ENCODE peak calls at places on chromosome 22, in six cellular contexts. One of them, this sample, is unnamed.

GRCh38 chr22:20647586-20648305 is 126.2 kb upstream of the SERPIND1 start:
- DNase-seq in adrenal gland: no peak
- DNase-seq in hepatocyte: no peak
- DNase-seq in uterus: no peak
- DNase-seq in HL-60: no peak
- DNase-seq in stomach: no peak
- DNase-seq in this sample: no peak

GRCh38 chr22:30078320-30079311 is 1.6 kb upstream of the HORMAD2 start:
- DNase-seq in HL-60: no peak
- DNase-seq in adrenal gland: no peak
- DNase-seq in uterus: no peak
- DNase-seq in stomach: no peak
- DNase-seq in hepatocyte: peak; percentile 10
- DNase-seq in this sample: peak; percentile 47

GRCh38 chr22:46031066-46031465 is 54.1 kb upstream of the WNT7B start:
- DNase-seq in stomach: no peak
- DNase-seq in adrenal gland: peak; percentile 16
- DNase-seq in hepatocyte: no peak
- DNase-seq in uterus: peak; percentile 17
- DNase-seq in HL-60: no peak
- DNase-seq in this sample: no peak

GRCh38 chr22:23270212-23270733 is 90.0 kb downstream of the BCR start:
- DNase-seq in hepatocyte: no peak
- DNase-seq in HL-60: no peak
- DNase-seq in adrenal gland: no peak
- DNase-seq in stomach: no peak
- DNase-seq in uterus: no peak
- DNase-seq in this sample: no peak

GRCh38 chr22:44848296-44848741 is 95.9 kb downstream of the ARHGAP8 start:
- DNase-seq in uterus: no peak
- DNase-seq in HL-60: no peak
- DNase-seq in stomach: no peak
- DNase-seq in adrenal gland: no peak
- DNase-seq in hepatocyte: no peak
- DNase-seq in this sample: no peak

GRCh38 chr22:17117890-17118289 is 3.3 kb downstream of the TMEM121B start:
- DNase-seq in hepatocyte: no peak
- DNase-seq in stomach: no peak
- DNase-seq in uterus: no peak
- DNase-seq in adrenal gland: no peak
- DNase-seq in HL-60: no peak
- DNase-seq in this sample: no peak

GRCh38 chr22:45351956-45352355 is 42.2 kb downstream of the FAM118A start:
- DNase-seq in uterus: no peak
- DNase-seq in stomach: no peak
- DNase-seq in adrenal gland: no peak
- DNase-seq in hepatocyte: no peak
- DNase-seq in HL-60: no peak
- DNase-seq in this sample: no peak

GRCh38 chr22:24184057-24184798 is 2.9 kb downstream of the SUSD2 start:
- DNase-seq in HL-60: no peak
- DNase-seq in hepatocyte: no peak
- DNase-seq in uterus: no peak
- DNase-seq in stomach: no peak
- DNase-seq in adrenal gland: no peak
- DNase-seq in this sample: no peak

GRCh38 chr22:40597541-40598453 is 38.7 kb downstream of the MRTFA start:
- DNase-seq in stomach: peak; percentile 29
- DNase-seq in adrenal gland: no peak
- DNase-seq in HL-60: no peak
- DNase-seq in uterus: no peak
- DNase-seq in hepatocyte: no peak
- DNase-seq in this sample: no peak

GRCh38 chr22:29259253-29259899 is 8.4 kb downstream of the RHBDD3 start:
- DNase-seq in hepatocyte: no peak
- DNase-seq in HL-60: no peak
- DNase-seq in uterus: no peak
- DNase-seq in stomach: no peak
- DNase-seq in adrenal gland: no peak
- DNase-seq in this sample: no peak

GRCh38 chr22:45101828-45102227 is 61.9 kb upstream of the NUP50 start:
- DNase-seq in stomach: peak; percentile 53
- DNase-seq in uterus: peak; percentile 34
- DNase-seq in adrenal gland: peak; percentile 80
- DNase-seq in hepatocyte: peak; percentile 69
- DNase-seq in HL-60: peak; percentile 35
- DNase-seq in this sample: peak; percentile 51

GRCh38 chr22:25362215-25362882 is 142.9 kb downstream of the CRYBB2 start:
- DNase-seq in adrenal gland: peak; percentile 51
- DNase-seq in hepatocyte: peak; percentile 74
- DNase-seq in HL-60: peak; percentile 37
- DNase-seq in uterus: peak; percentile 33
- DNase-seq in stomach: peak; percentile 71
- DNase-seq in this sample: peak; percentile 74

GRCh38 chr22:18103527-18104269 is 6.9 kb upstream of the TUBA8 start:
- DNase-seq in hepatocyte: no peak
- DNase-seq in stomach: no peak
- DNase-seq in uterus: no peak
- DNase-seq in adrenal gland: no peak
- DNase-seq in HL-60: no peak
- DNase-seq in this sample: no peak

GRCh38 chr22:29339381-29340235 is 24.1 kb upstream of the RASL10A start:
- DNase-seq in adrenal gland: no peak
- DNase-seq in stomach: no peak
- DNase-seq in HL-60: no peak
- DNase-seq in uterus: no peak
- DNase-seq in hepatocyte: no peak
- DNase-seq in this sample: no peak

GRCh38 chr22:39287076-39287743 is 32.2 kb downstream of the RPL3 start:
- DNase-seq in hepatocyte: no peak
- DNase-seq in adrenal gland: peak; percentile 51
- DNase-seq in uterus: no peak
- DNase-seq in HL-60: peak; percentile 36
- DNase-seq in stomach: no peak
- DNase-seq in this sample: no peak
- H3K27ac ChIP-seq in hepatocyte: no peak overlapping the region
- H3K27ac ChIP-seq in adrenal gland: peak overlapping the region; percentile 64
- H3K27ac ChIP-seq in uterus: no peak overlapping the region
- H3K27ac ChIP-seq in HL-60: peak overlapping the region; percentile 59
- H3K27ac ChIP-seq in stomach: no peak overlapping the region
- H3K27ac ChIP-seq in this sample: no peak overlapping the region

DNA sequence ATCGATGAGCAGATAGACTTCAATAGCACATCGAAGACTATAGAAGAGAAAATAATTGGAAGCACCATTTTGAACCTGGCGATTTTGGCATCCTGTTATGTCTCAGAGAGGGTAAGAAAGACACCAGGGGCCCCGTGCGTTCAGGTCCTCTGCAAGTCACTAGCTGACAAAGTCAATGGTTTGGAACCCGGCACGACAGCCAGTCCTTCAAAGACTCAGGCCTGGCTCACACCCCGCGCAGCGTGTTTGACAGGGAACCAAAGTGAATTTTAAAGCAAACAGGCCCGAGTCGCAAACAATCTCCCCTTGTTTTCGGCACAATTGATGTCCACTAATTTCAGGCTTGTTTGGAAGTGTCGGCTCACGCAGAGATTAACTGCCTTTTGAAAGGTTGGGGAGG is 716.6 kb downstream of the BRD1 start:
- DNase-seq in hepatocyte: no peak
- DNase-seq in uterus: no peak
- DNase-seq in HL-60: no peak
- DNase-seq in adrenal gland: no peak
- DNase-seq in stomach: no peak
- DNase-seq in this sample: no peak
- TF ChIP-seq CTCF in hepatocyte: no peak
- TF ChIP-seq CTCF in uterus: no peak
- TF ChIP-seq CTCF in HL-60: no peak
- TF ChIP-seq CTCF in adrenal gland: no peak
- TF ChIP-seq CTCF in stomach: no peak
- TF ChIP-seq CTCF in this sample: no peak

DNA sequence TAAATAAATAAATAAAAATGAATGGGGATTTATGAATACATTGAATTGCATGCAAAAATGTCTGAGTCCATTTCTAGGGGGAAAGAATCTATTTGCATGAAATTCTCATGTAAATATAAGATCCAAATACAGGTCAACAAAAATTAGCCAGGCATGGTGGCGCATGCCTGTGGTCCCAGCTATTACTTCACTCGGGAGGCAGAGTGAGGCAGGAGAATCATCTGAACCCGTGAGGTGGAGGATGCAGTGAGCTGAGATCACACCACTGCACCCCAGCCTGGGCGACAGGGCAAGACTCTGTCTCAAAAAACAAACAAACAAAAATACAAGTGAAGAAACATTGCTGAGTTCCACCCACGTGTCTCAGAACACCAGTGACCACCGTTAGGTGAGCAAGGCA is 17.4 kb downstream of the PACSIN2 start:
- DNase-seq in uterus: no peak
- DNase-seq in hepatocyte: no peak
- DNase-seq in HL-60: no peak
- DNase-seq in adrenal gland: no peak
- DNase-seq in stomach: no peak
- DNase-seq in this sample: no peak
- H3K27ac ChIP-seq in uterus: peak overlapping the region; percentile 69
- H3K27ac ChIP-seq in hepatocyte: peak overlapping the region; percentile 37
- H3K27ac ChIP-seq in HL-60: peak overlapping the region; percentile 91
- H3K27ac ChIP-seq in adrenal gland: peak overlapping the region; percentile 82
- H3K27ac ChIP-seq in stomach: peak overlapping the region; percentile 93
- H3K27ac ChIP-seq in this sample: no peak overlapping the region

GRCh38 chr22:39422101-39422500 is 22.5 kb downstream of the TAB1 start:
- DNase-seq in adrenal gland: no peak
- DNase-seq in stomach: no peak
- DNase-seq in hepatocyte: no peak
- DNase-seq in HL-60: no peak
- DNase-seq in uterus: no peak
- DNase-seq in this sample: no peak

GRCh38 chr22:39423976-39424375 is 24.4 kb downstream of the TAB1 start:
- DNase-seq in stomach: no peak
- DNase-seq in HL-60: no peak
- DNase-seq in hepatocyte: no peak
- DNase-seq in adrenal gland: no peak
- DNase-seq in uterus: no peak
- DNase-seq in this sample: no peak

GRCh38 chr22:39419911-39420310 is 20.3 kb downstream of the TAB1 start:
- DNase-seq in stomach: no peak
- DNase-seq in hepatocyte: no peak
- DNase-seq in adrenal gland: no peak
- DNase-seq in HL-60: no peak
- DNase-seq in uterus: no peak
- DNase-seq in this sample: no peak

GRCh38 chr22:39421691-39422090 is 22.1 kb downstream of the TAB1 start:
- DNase-seq in uterus: no peak
- DNase-seq in stomach: no peak
- DNase-seq in HL-60: no peak
- DNase-seq in hepatocyte: peak; percentile 2
- DNase-seq in adrenal gland: no peak
- DNase-seq in this sample: no peak

DNA sequence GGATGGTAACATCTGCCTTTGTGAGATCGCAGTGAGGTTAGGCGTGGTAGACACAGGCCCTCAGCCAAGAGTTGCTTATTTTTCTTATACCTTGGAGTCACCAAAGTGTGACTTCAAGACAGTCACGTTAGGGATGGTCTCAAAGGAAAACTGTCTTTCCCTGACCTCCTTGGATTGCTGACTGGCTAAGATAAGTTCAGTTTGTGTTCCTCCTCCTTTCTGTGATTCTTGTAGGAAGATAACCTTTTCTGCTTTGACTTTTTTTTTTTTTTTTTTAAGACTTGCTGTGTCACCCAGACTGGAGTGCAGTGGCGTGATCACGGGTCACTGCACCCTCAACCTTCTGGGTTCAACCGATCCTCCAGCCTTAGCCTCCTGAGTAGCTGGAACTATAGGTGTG is 23.1 kb downstream of the TAB1 start:
- DNase-seq in hepatocyte: no peak
- DNase-seq in adrenal gland: no peak
- DNase-seq in uterus: no peak
- DNase-seq in HL-60: no peak
- DNase-seq in stomach: no peak
- DNase-seq in this sample: no peak
- TF ChIP-seq CTCF in hepatocyte: no peak
- TF ChIP-seq CTCF in adrenal gland: no peak
- TF ChIP-seq CTCF in uterus: no peak
- TF ChIP-seq CTCF in HL-60: no peak
- TF ChIP-seq CTCF in stomach: no peak
- TF ChIP-seq CTCF in this sample: no peak

DNA sequence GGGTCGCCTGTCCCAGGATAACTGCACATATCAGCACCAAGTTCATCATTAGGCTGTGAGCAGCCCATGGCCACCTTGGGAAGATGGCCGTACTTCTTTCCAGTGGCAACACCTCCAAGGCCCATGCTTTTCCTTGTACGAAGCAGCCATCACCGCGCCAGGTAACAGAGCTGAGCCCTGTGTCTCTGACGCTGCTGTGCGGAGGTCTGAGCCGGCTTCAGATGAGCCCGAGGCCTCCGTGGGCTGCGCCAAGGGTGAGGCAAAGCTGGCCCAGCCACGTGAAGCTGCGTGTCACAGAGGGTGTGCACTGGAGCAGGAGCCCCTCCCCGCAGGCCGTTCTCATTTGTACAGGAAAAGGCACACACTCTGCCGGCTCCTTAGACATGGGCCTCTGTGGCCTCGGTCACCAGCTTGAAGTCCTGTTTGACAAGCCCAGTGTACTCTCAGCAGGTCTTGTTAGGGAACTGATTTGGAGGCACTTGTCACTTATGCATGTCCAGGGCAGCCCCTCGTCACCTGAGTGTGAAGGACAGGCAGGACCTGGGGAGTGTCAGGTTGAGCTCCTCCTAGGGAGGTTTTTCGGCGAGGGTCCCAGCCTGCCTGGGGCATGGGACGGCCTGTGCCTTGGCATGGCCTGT is 401.5 kb downstream of the TBC1D22A start:
- DNase-seq in uterus: no peak
- DNase-seq in adrenal gland: peak; percentile 4
- DNase-seq in hepatocyte: no peak
- DNase-seq in stomach: no peak
- DNase-seq in HL-60: no peak
- DNase-seq in this sample: no peak
- H3K27ac ChIP-seq in uterus: no peak overlapping the region
- H3K27ac ChIP-seq in adrenal gland: no peak overlapping the region
- H3K27ac ChIP-seq in hepatocyte: no peak overlapping the region
- H3K27ac ChIP-seq in stomach: no peak overlapping the region
- H3K27ac ChIP-seq in HL-60: no peak overlapping the region
- H3K27ac ChIP-seq in this sample: no peak overlapping the region